ENCODE peak calls at places on chromosome 4, in ten cellular contexts. One of them, this sample, is unnamed.

GRCh38 chr4:12360391-12360790 is 931.7 kb upstream of the HS3ST1 start:
- DNase-seq in CD8-positive, alpha-beta memory T cell: no peak
- DNase-seq in activated CD4-positive, alpha-beta T cell treated with anti-CD3 and anti-CD28 coated beads, Interleukin-2, amount 50 U/mL, for 4 hours: no peak
- DNase-seq in G401: no peak
- DNase-seq in effector CD4-positive, alpha-beta T cell: no peak
- DNase-seq in kidney tubule cell: no peak
- DNase-seq in stimulated activated CD4-positive, alpha-beta T cell treated with anti-CD3 and anti-CD28 coated beads, Interleukin-2, amount 100 ng/mL, for 24 hours: no peak
- DNase-seq in left ventricle myocardium inferior: no peak
- DNase-seq in ureter: no peak
- DNase-seq in left kidney: no peak
- DNase-seq in this sample: no peak

GRCh38 chr4:152937535-152938236 is 1.6 kb downstream of the FHDC1 start:
- DNase-seq in CD8-positive, alpha-beta memory T cell: no peak
- DNase-seq in activated CD4-positive, alpha-beta T cell treated with anti-CD3 and anti-CD28 coated beads, Interleukin-2, amount 50 U/mL, for 4 hours: no peak
- DNase-seq in G401: peak
- DNase-seq in effector CD4-positive, alpha-beta T cell: no peak
- DNase-seq in kidney tubule cell: peak
- DNase-seq in stimulated activated CD4-positive, alpha-beta T cell treated with anti-CD3 and anti-CD28 coated beads, Interleukin-2, amount 100 ng/mL, for 24 hours: no peak
- DNase-seq in left ventricle myocardium inferior: peak
- DNase-seq in ureter: no peak
- DNase-seq in left kidney: peak
- DNase-seq in this sample: peak

GRCh38 chr4:83686166-83686565 is 150.3 kb downstream of the GPAT3 start:
- DNase-seq in CD8-positive, alpha-beta memory T cell: no peak
- DNase-seq in activated CD4-positive, alpha-beta T cell treated with anti-CD3 and anti-CD28 coated beads, Interleukin-2, amount 50 U/mL, for 4 hours: no peak
- DNase-seq in G401: no peak
- DNase-seq in effector CD4-positive, alpha-beta T cell: no peak
- DNase-seq in kidney tubule cell: peak
- DNase-seq in stimulated activated CD4-positive, alpha-beta T cell treated with anti-CD3 and anti-CD28 coated beads, Interleukin-2, amount 100 ng/mL, for 24 hours: no peak
- DNase-seq in left ventricle myocardium inferior: no peak
- DNase-seq in ureter: no peak
- DNase-seq in left kidney: no peak
- DNase-seq in this sample: no peak

GRCh38 chr4:63396269-63396668 is 1013.0 kb downstream of the TECRL start:
- DNase-seq in CD8-positive, alpha-beta memory T cell: no peak
- DNase-seq in activated CD4-positive, alpha-beta T cell treated with anti-CD3 and anti-CD28 coated beads, Interleukin-2, amount 50 U/mL, for 4 hours: no peak
- DNase-seq in G401: no peak
- DNase-seq in effector CD4-positive, alpha-beta T cell: no peak
- DNase-seq in kidney tubule cell: no peak
- DNase-seq in stimulated activated CD4-positive, alpha-beta T cell treated with anti-CD3 and anti-CD28 coated beads, Interleukin-2, amount 100 ng/mL, for 24 hours: no peak
- DNase-seq in left ventricle myocardium inferior: no peak
- DNase-seq in ureter: no peak
- DNase-seq in left kidney: no peak
- DNase-seq in this sample: no peak

GRCh38 chr4:139735381-139736256 is 70.0 kb downstream of the MGST2 start:
- DNase-seq in CD8-positive, alpha-beta memory T cell: no peak
- DNase-seq in activated CD4-positive, alpha-beta T cell treated with anti-CD3 and anti-CD28 coated beads, Interleukin-2, amount 50 U/mL, for 4 hours: no peak
- DNase-seq in G401: peak
- DNase-seq in effector CD4-positive, alpha-beta T cell: no peak
- DNase-seq in kidney tubule cell: no peak
- DNase-seq in stimulated activated CD4-positive, alpha-beta T cell treated with anti-CD3 and anti-CD28 coated beads, Interleukin-2, amount 100 ng/mL, for 24 hours: no peak
- DNase-seq in left ventricle myocardium inferior: peak
- DNase-seq in ureter: no peak
- DNase-seq in left kidney: peak
- DNase-seq in this sample: peak

GRCh38 chr4:83112678-83113428 is 1.7 kb downstream of the PLAC8 start:
- DNase-seq in CD8-positive, alpha-beta memory T cell: no peak
- DNase-seq in activated CD4-positive, alpha-beta T cell treated with anti-CD3 and anti-CD28 coated beads, Interleukin-2, amount 50 U/mL, for 4 hours: peak
- DNase-seq in G401: peak
- DNase-seq in effector CD4-positive, alpha-beta T cell: no peak
- DNase-seq in kidney tubule cell: no peak
- DNase-seq in stimulated activated CD4-positive, alpha-beta T cell treated with anti-CD3 and anti-CD28 coated beads, Interleukin-2, amount 100 ng/mL, for 24 hours: peak
- DNase-seq in left ventricle myocardium inferior: no peak
- DNase-seq in ureter: no peak
- DNase-seq in left kidney: no peak
- DNase-seq in this sample: no peak

GRCh38 chr4:4355302-4355701 is 31.6 kb upstream of the NSG1 start:
- DNase-seq in CD8-positive, alpha-beta memory T cell: no peak
- DNase-seq in activated CD4-positive, alpha-beta T cell treated with anti-CD3 and anti-CD28 coated beads, Interleukin-2, amount 50 U/mL, for 4 hours: no peak
- DNase-seq in G401: no peak
- DNase-seq in effector CD4-positive, alpha-beta T cell: no peak
- DNase-seq in kidney tubule cell: no peak
- DNase-seq in stimulated activated CD4-positive, alpha-beta T cell treated with anti-CD3 and anti-CD28 coated beads, Interleukin-2, amount 100 ng/mL, for 24 hours: no peak
- DNase-seq in left ventricle myocardium inferior: no peak
- DNase-seq in ureter: no peak
- DNase-seq in left kidney: no peak
- DNase-seq in this sample: no peak

GRCh38 chr4:26044524-26044923 is 130.5 kb downstream of the SMIM20 start:
- DNase-seq in CD8-positive, alpha-beta memory T cell: no peak
- DNase-seq in activated CD4-positive, alpha-beta T cell treated with anti-CD3 and anti-CD28 coated beads, Interleukin-2, amount 50 U/mL, for 4 hours: no peak
- DNase-seq in G401: no peak
- DNase-seq in effector CD4-positive, alpha-beta T cell: no peak
- DNase-seq in kidney tubule cell: no peak
- DNase-seq in stimulated activated CD4-positive, alpha-beta T cell treated with anti-CD3 and anti-CD28 coated beads, Interleukin-2, amount 100 ng/mL, for 24 hours: no peak
- DNase-seq in left ventricle myocardium inferior: no peak
- DNase-seq in ureter: no peak
- DNase-seq in left kidney: no peak
- DNase-seq in this sample: no peak

GRCh38 chr4:113584407-113585150 is 177.0 kb downstream of the CAMK2D start:
- DNase-seq in CD8-positive, alpha-beta memory T cell: no peak
- DNase-seq in activated CD4-positive, alpha-beta T cell treated with anti-CD3 and anti-CD28 coated beads, Interleukin-2, amount 50 U/mL, for 4 hours: no peak
- DNase-seq in G401: peak
- DNase-seq in effector CD4-positive, alpha-beta T cell: no peak
- DNase-seq in kidney tubule cell: peak
- DNase-seq in stimulated activated CD4-positive, alpha-beta T cell treated with anti-CD3 and anti-CD28 coated beads, Interleukin-2, amount 100 ng/mL, for 24 hours: no peak
- DNase-seq in left ventricle myocardium inferior: no peak
- DNase-seq in ureter: no peak
- DNase-seq in left kidney: peak
- DNase-seq in this sample: no peak

GRCh38 chr4:70992354-70992753 is 1.1 kb upstream of the DCK start:
- DNase-seq in CD8-positive, alpha-beta memory T cell: no peak
- DNase-seq in activated CD4-positive, alpha-beta T cell treated with anti-CD3 and anti-CD28 coated beads, Interleukin-2, amount 50 U/mL, for 4 hours: no peak
- DNase-seq in G401: peak
- DNase-seq in effector CD4-positive, alpha-beta T cell: no peak
- DNase-seq in kidney tubule cell: peak
- DNase-seq in stimulated activated CD4-positive, alpha-beta T cell treated with anti-CD3 and anti-CD28 coated beads, Interleukin-2, amount 100 ng/mL, for 24 hours: no peak
- DNase-seq in left ventricle myocardium inferior: no peak
- DNase-seq in ureter: no peak
- DNase-seq in left kidney: no peak
- DNase-seq in this sample: peak

GRCh38 chr4:106366026-106366425 is 2.6 kb downstream of the GIMD1 start:
- DNase-seq in CD8-positive, alpha-beta memory T cell: no peak
- DNase-seq in activated CD4-positive, alpha-beta T cell treated with anti-CD3 and anti-CD28 coated beads, Interleukin-2, amount 50 U/mL, for 4 hours: no peak
- DNase-seq in G401: no peak
- DNase-seq in effector CD4-positive, alpha-beta T cell: no peak
- DNase-seq in kidney tubule cell: peak
- DNase-seq in stimulated activated CD4-positive, alpha-beta T cell treated with anti-CD3 and anti-CD28 coated beads, Interleukin-2, amount 100 ng/mL, for 24 hours: no peak
- DNase-seq in left ventricle myocardium inferior: no peak
- DNase-seq in ureter: no peak
- DNase-seq in left kidney: no peak
- DNase-seq in this sample: no peak

GRCh38 chr4:180560896-180561295 is 1682.3 kb upstream of the TENM3 start:
- DNase-seq in CD8-positive, alpha-beta memory T cell: no peak
- DNase-seq in activated CD4-positive, alpha-beta T cell treated with anti-CD3 and anti-CD28 coated beads, Interleukin-2, amount 50 U/mL, for 4 hours: no peak
- DNase-seq in G401: no peak
- DNase-seq in effector CD4-positive, alpha-beta T cell: no peak
- DNase-seq in kidney tubule cell: no peak
- DNase-seq in stimulated activated CD4-positive, alpha-beta T cell treated with anti-CD3 and anti-CD28 coated beads, Interleukin-2, amount 100 ng/mL, for 24 hours: no peak
- DNase-seq in left ventricle myocardium inferior: no peak
- DNase-seq in ureter: no peak
- DNase-seq in left kidney: no peak
- DNase-seq in this sample: no peak

GRCh38 chr4:175125410-175126068 is 207.4 kb downstream of the ADAM29 start:
- DNase-seq in CD8-positive, alpha-beta memory T cell: no peak
- DNase-seq in activated CD4-positive, alpha-beta T cell treated with anti-CD3 and anti-CD28 coated beads, Interleukin-2, amount 50 U/mL, for 4 hours: no peak
- DNase-seq in G401: no peak
- DNase-seq in effector CD4-positive, alpha-beta T cell: no peak
- DNase-seq in kidney tubule cell: no peak
- DNase-seq in stimulated activated CD4-positive, alpha-beta T cell treated with anti-CD3 and anti-CD28 coated beads, Interleukin-2, amount 100 ng/mL, for 24 hours: no peak
- DNase-seq in left ventricle myocardium inferior: no peak
- DNase-seq in ureter: no peak
- DNase-seq in left kidney: no peak
- DNase-seq in this sample: no peak

GRCh38 chr4:153497988-153498967 is 32.1 kb downstream of the TMEM131L start:
- DNase-seq in CD8-positive, alpha-beta memory T cell: no peak
- DNase-seq in activated CD4-positive, alpha-beta T cell treated with anti-CD3 and anti-CD28 coated beads, Interleukin-2, amount 50 U/mL, for 4 hours: peak
- DNase-seq in G401: no peak
- DNase-seq in effector CD4-positive, alpha-beta T cell: no peak
- DNase-seq in kidney tubule cell: no peak
- DNase-seq in stimulated activated CD4-positive, alpha-beta T cell treated with anti-CD3 and anti-CD28 coated beads, Interleukin-2, amount 100 ng/mL, for 24 hours: no peak
- DNase-seq in left ventricle myocardium inferior: no peak
- DNase-seq in ureter: no peak
- DNase-seq in left kidney: peak
- DNase-seq in this sample: no peak

GRCh38 chr4:142100941-142101340 is 464.6 kb downstream of the IL15 start:
- DNase-seq in CD8-positive, alpha-beta memory T cell: no peak
- DNase-seq in activated CD4-positive, alpha-beta T cell treated with anti-CD3 and anti-CD28 coated beads, Interleukin-2, amount 50 U/mL, for 4 hours: no peak
- DNase-seq in G401: no peak
- DNase-seq in effector CD4-positive, alpha-beta T cell: no peak
- DNase-seq in kidney tubule cell: no peak
- DNase-seq in stimulated activated CD4-positive, alpha-beta T cell treated with anti-CD3 and anti-CD28 coated beads, Interleukin-2, amount 100 ng/mL, for 24 hours: no peak
- DNase-seq in left ventricle myocardium inferior: no peak
- DNase-seq in ureter: no peak
- DNase-seq in left kidney: no peak
- DNase-seq in this sample: no peak

GRCh38 chr4:157600583-157600982 is 380.1 kb downstream of the GRIA2 start:
- DNase-seq in CD8-positive, alpha-beta memory T cell: no peak
- DNase-seq in activated CD4-positive, alpha-beta T cell treated with anti-CD3 and anti-CD28 coated beads, Interleukin-2, amount 50 U/mL, for 4 hours: no peak
- DNase-seq in G401: no peak
- DNase-seq in effector CD4-positive, alpha-beta T cell: no peak
- DNase-seq in kidney tubule cell: no peak
- DNase-seq in stimulated activated CD4-positive, alpha-beta T cell treated with anti-CD3 and anti-CD28 coated beads, Interleukin-2, amount 100 ng/mL, for 24 hours: no peak
- DNase-seq in left ventricle myocardium inferior: no peak
- DNase-seq in ureter: no peak
- DNase-seq in left kidney: no peak
- DNase-seq in this sample: no peak

GRCh38 chr4:21605006-21605405 is 343.6 kb downstream of the KCNIP4 start:
- DNase-seq in CD8-positive, alpha-beta memory T cell: no peak
- DNase-seq in activated CD4-positive, alpha-beta T cell treated with anti-CD3 and anti-CD28 coated beads, Interleukin-2, amount 50 U/mL, for 4 hours: no peak
- DNase-seq in G401: peak
- DNase-seq in effector CD4-positive, alpha-beta T cell: no peak
- DNase-seq in kidney tubule cell: no peak
- DNase-seq in stimulated activated CD4-positive, alpha-beta T cell treated with anti-CD3 and anti-CD28 coated beads, Interleukin-2, amount 100 ng/mL, for 24 hours: no peak
- DNase-seq in left ventricle myocardium inferior: no peak
- DNase-seq in ureter: no peak
- DNase-seq in left kidney: no peak
- DNase-seq in this sample: no peak

GRCh38 chr4:151325320-151326246 is at the start of gene SH3D19:
- DNase-seq in CD8-positive, alpha-beta memory T cell: no peak
- DNase-seq in activated CD4-positive, alpha-beta T cell treated with anti-CD3 and anti-CD28 coated beads, Interleukin-2, amount 50 U/mL, for 4 hours: no peak
- DNase-seq in G401: peak
- DNase-seq in effector CD4-positive, alpha-beta T cell: no peak
- DNase-seq in kidney tubule cell: peak
- DNase-seq in stimulated activated CD4-positive, alpha-beta T cell treated with anti-CD3 and anti-CD28 coated beads, Interleukin-2, amount 100 ng/mL, for 24 hours: no peak
- DNase-seq in left ventricle myocardium inferior: peak
- DNase-seq in ureter: peak
- DNase-seq in left kidney: peak
- DNase-seq in this sample: peak

GRCh38 chr4:111136438-111136837 is 513.6 kb upstream of the PITX2 start:
- DNase-seq in CD8-positive, alpha-beta memory T cell: no peak
- DNase-seq in activated CD4-positive, alpha-beta T cell treated with anti-CD3 and anti-CD28 coated beads, Interleukin-2, amount 50 U/mL, for 4 hours: no peak
- DNase-seq in G401: no peak
- DNase-seq in effector CD4-positive, alpha-beta T cell: no peak
- DNase-seq in kidney tubule cell: no peak
- DNase-seq in stimulated activated CD4-positive, alpha-beta T cell treated with anti-CD3 and anti-CD28 coated beads, Interleukin-2, amount 100 ng/mL, for 24 hours: no peak
- DNase-seq in left ventricle myocardium inferior: no peak
- DNase-seq in ureter: no peak
- DNase-seq in left kidney: peak
- DNase-seq in this sample: no peak

GRCh38 chr4:1601852-1602525 is 82.1 kb downstream of the FAM53A start:
- DNase-seq in CD8-positive, alpha-beta memory T cell: no peak
- DNase-seq in activated CD4-positive, alpha-beta T cell treated with anti-CD3 and anti-CD28 coated beads, Interleukin-2, amount 50 U/mL, for 4 hours: no peak
- DNase-seq in G401: no peak
- DNase-seq in effector CD4-positive, alpha-beta T cell: no peak
- DNase-seq in kidney tubule cell: no peak
- DNase-seq in stimulated activated CD4-positive, alpha-beta T cell treated with anti-CD3 and anti-CD28 coated beads, Interleukin-2, amount 100 ng/mL, for 24 hours: no peak
- DNase-seq in left ventricle myocardium inferior: no peak
- DNase-seq in ureter: no peak
- DNase-seq in left kidney: no peak
- DNase-seq in this sample: no peak

GRCh38 chr4:56049428-56050212 is 100.9 kb downstream of the CEP135 start:
- DNase-seq in CD8-positive, alpha-beta memory T cell: no peak
- DNase-seq in activated CD4-positive, alpha-beta T cell treated with anti-CD3 and anti-CD28 coated beads, Interleukin-2, amount 50 U/mL, for 4 hours: no peak
- DNase-seq in G401: peak
- DNase-seq in effector CD4-positive, alpha-beta T cell: no peak
- DNase-seq in kidney tubule cell: peak
- DNase-seq in stimulated activated CD4-positive, alpha-beta T cell treated with anti-CD3 and anti-CD28 coated beads, Interleukin-2, amount 100 ng/mL, for 24 hours: peak
- DNase-seq in left ventricle myocardium inferior: no peak
- DNase-seq in ureter: no peak
- DNase-seq in left kidney: peak
- DNase-seq in this sample: peak

GRCh38 chr4:138938371-138938699 is 77.2 kb upstream of the NOCT start:
- DNase-seq in CD8-positive, alpha-beta memory T cell: no peak
- DNase-seq in activated CD4-positive, alpha-beta T cell treated with anti-CD3 and anti-CD28 coated beads, Interleukin-2, amount 50 U/mL, for 4 hours: no peak
- DNase-seq in G401: peak
- DNase-seq in effector CD4-positive, alpha-beta T cell: no peak
- DNase-seq in kidney tubule cell: peak
- DNase-seq in stimulated activated CD4-positive, alpha-beta T cell treated with anti-CD3 and anti-CD28 coated beads, Interleukin-2, amount 100 ng/mL, for 24 hours: no peak
- DNase-seq in left ventricle myocardium inferior: no peak
- DNase-seq in ureter: no peak
- DNase-seq in left kidney: peak
- DNase-seq in this sample: no peak

GRCh38 chr4:186934841-186935443 is 211.3 kb upstream of the FAT1 start:
- DNase-seq in CD8-positive, alpha-beta memory T cell: no peak
- DNase-seq in activated CD4-positive, alpha-beta T cell treated with anti-CD3 and anti-CD28 coated beads, Interleukin-2, amount 50 U/mL, for 4 hours: no peak
- DNase-seq in G401: no peak
- DNase-seq in effector CD4-positive, alpha-beta T cell: no peak
- DNase-seq in kidney tubule cell: peak
- DNase-seq in stimulated activated CD4-positive, alpha-beta T cell treated with anti-CD3 and anti-CD28 coated beads, Interleukin-2, amount 100 ng/mL, for 24 hours: no peak
- DNase-seq in left ventricle myocardium inferior: no peak
- DNase-seq in ureter: no peak
- DNase-seq in left kidney: no peak
- DNase-seq in this sample: no peak

GRCh38 chr4:112536123-112536522 is 20.1 kb upstream of the NEUROG2 start:
- DNase-seq in CD8-positive, alpha-beta memory T cell: no peak
- DNase-seq in activated CD4-positive, alpha-beta T cell treated with anti-CD3 and anti-CD28 coated beads, Interleukin-2, amount 50 U/mL, for 4 hours: no peak
- DNase-seq in G401: no peak
- DNase-seq in effector CD4-positive, alpha-beta T cell: no peak
- DNase-seq in kidney tubule cell: no peak
- DNase-seq in stimulated activated CD4-positive, alpha-beta T cell treated with anti-CD3 and anti-CD28 coated beads, Interleukin-2, amount 100 ng/mL, for 24 hours: no peak
- DNase-seq in left ventricle myocardium inferior: no peak
- DNase-seq in ureter: no peak
- DNase-seq in left kidney: no peak
- DNase-seq in this sample: no peak

GRCh38 chr4:102169345-102169744 is 175.9 kb downstream of the SLC39A8 start:
- DNase-seq in CD8-positive, alpha-beta memory T cell: no peak
- DNase-seq in activated CD4-positive, alpha-beta T cell treated with anti-CD3 and anti-CD28 coated beads, Interleukin-2, amount 50 U/mL, for 4 hours: no peak
- DNase-seq in G401: peak
- DNase-seq in effector CD4-positive, alpha-beta T cell: no peak
- DNase-seq in kidney tubule cell: peak
- DNase-seq in stimulated activated CD4-positive, alpha-beta T cell treated with anti-CD3 and anti-CD28 coated beads, Interleukin-2, amount 100 ng/mL, for 24 hours: no peak
- DNase-seq in left ventricle myocardium inferior: no peak
- DNase-seq in ureter: no peak
- DNase-seq in left kidney: peak
- DNase-seq in this sample: no peak

GRCh38 chr4:707929-708630 is 2.4 kb downstream of the PCGF3 start:
- DNase-seq in CD8-positive, alpha-beta memory T cell: no peak
- DNase-seq in activated CD4-positive, alpha-beta T cell treated with anti-CD3 and anti-CD28 coated beads, Interleukin-2, amount 50 U/mL, for 4 hours: no peak
- DNase-seq in G401: no peak
- DNase-seq in effector CD4-positive, alpha-beta T cell: no peak
- DNase-seq in kidney tubule cell: no peak
- DNase-seq in stimulated activated CD4-positive, alpha-beta T cell treated with anti-CD3 and anti-CD28 coated beads, Interleukin-2, amount 100 ng/mL, for 24 hours: no peak
- DNase-seq in left ventricle myocardium inferior: no peak
- DNase-seq in ureter: no peak
- DNase-seq in left kidney: no peak
- DNase-seq in this sample: no peak

GRCh38 chr4:7195138-7195510 is 2.8 kb downstream of the SORCS2 start:
- DNase-seq in CD8-positive, alpha-beta memory T cell: no peak
- DNase-seq in activated CD4-positive, alpha-beta T cell treated with anti-CD3 and anti-CD28 coated beads, Interleukin-2, amount 50 U/mL, for 4 hours: no peak
- DNase-seq in G401: no peak
- DNase-seq in effector CD4-positive, alpha-beta T cell: no peak
- DNase-seq in kidney tubule cell: no peak
- DNase-seq in stimulated activated CD4-positive, alpha-beta T cell treated with anti-CD3 and anti-CD28 coated beads, Interleukin-2, amount 100 ng/mL, for 24 hours: no peak
- DNase-seq in left ventricle myocardium inferior: no peak
- DNase-seq in ureter: peak
- DNase-seq in left kidney: no peak
- DNase-seq in this sample: no peak

GRCh38 chr4:185865901-185866328 is 53.9 kb upstream of the SORBS2 start:
- DNase-seq in CD8-positive, alpha-beta memory T cell: no peak
- DNase-seq in activated CD4-positive, alpha-beta T cell treated with anti-CD3 and anti-CD28 coated beads, Interleukin-2, amount 50 U/mL, for 4 hours: no peak
- DNase-seq in G401: no peak
- DNase-seq in effector CD4-positive, alpha-beta T cell: no peak
- DNase-seq in kidney tubule cell: peak
- DNase-seq in stimulated activated CD4-positive, alpha-beta T cell treated with anti-CD3 and anti-CD28 coated beads, Interleukin-2, amount 100 ng/mL, for 24 hours: no peak
- DNase-seq in left ventricle myocardium inferior: peak
- DNase-seq in ureter: peak
- DNase-seq in left kidney: no peak
- DNase-seq in this sample: no peak